ENCODE peak calls at places on chromosome 7, in seven cellular contexts. O, P, A, V, N, D and W are unnamed samples. For H3K9me2, the result is how much of the 10 kb centered on the place peaks cover.

GRCh38 chr7:150722403-150723065 is 6.1 kb downstream of the GIMAP1 start:
- DNase-seq in O (no peak), P (no peak), A (no peak), V (no peak), N (no peak), D (no peak), W (no peak)

GRCh38 chr7:50497068-50497642 is 47.0 kb upstream of the FIGNL1 start:
- DNase-seq in O (no peak), P (peak), A (no peak), V (peak), N (no peak), D (no peak), W (no peak)

GRCh38 chr7:134836447-134836846 is 57.0 kb downstream of the CALD1 start:
- DNase-seq in O (no peak), P (no peak), A (no peak), V (no peak), N (peak), D (no peak), W (no peak)

GRCh38 chr7:16083931-16084330 is 337.4 kb downstream of the CRPPA start:
- DNase-seq in O (peak), P (no peak), A (peak), V (no peak), N (no peak), D (peak), W (peak)

GRCh38 chr7:103101543-103101942 is 26.6 kb downstream of the ARMC10 start:
- DNase-seq in O (no peak), P (no peak), A (no peak), V (no peak), N (no peak), D (no peak), W (no peak)

GRCh38 chr7:100681491-100682227 is 8.1 kb downstream of the GNB2 start:
- DNase-seq in O (no peak), P (no peak), A (no peak), V (no peak), N (no peak), D (no peak), W (no peak)

GRCh38 chr7:36217211-36217960 is 64.3 kb downstream of the EEPD1 start:
- DNase-seq in O (no peak), P (no peak), A (no peak), V (no peak), N (no peak), D (no peak), W (no peak)

GRCh38 chr7:75945297-75946168 is 30.6 kb downstream of the POR start:
- DNase-seq in O (no peak), P (peak), A (peak), V (peak), N (no peak), D (no peak), W (peak)

GRCh38 chr7:29400435-29400834 is 163.2 kb upstream of the PRR15 start:
- DNase-seq in O (no peak), P (no peak), A (no peak), V (no peak), N (no peak), D (no peak), W (no peak)

GRCh38 chr7:113120647-113121046 is 2.3 kb upstream of the SMIM30 start:
- DNase-seq in O (no peak), P (no peak), A (no peak), V (no peak), N (no peak), D (no peak), W (no peak)

GRCh38 chr7:40802497-40802896 is 667.7 kb downstream of the SUGCT start:
- DNase-seq in O (no peak), P (no peak), A (no peak), V (no peak), N (no peak), D (no peak), W (no peak)

DNA sequence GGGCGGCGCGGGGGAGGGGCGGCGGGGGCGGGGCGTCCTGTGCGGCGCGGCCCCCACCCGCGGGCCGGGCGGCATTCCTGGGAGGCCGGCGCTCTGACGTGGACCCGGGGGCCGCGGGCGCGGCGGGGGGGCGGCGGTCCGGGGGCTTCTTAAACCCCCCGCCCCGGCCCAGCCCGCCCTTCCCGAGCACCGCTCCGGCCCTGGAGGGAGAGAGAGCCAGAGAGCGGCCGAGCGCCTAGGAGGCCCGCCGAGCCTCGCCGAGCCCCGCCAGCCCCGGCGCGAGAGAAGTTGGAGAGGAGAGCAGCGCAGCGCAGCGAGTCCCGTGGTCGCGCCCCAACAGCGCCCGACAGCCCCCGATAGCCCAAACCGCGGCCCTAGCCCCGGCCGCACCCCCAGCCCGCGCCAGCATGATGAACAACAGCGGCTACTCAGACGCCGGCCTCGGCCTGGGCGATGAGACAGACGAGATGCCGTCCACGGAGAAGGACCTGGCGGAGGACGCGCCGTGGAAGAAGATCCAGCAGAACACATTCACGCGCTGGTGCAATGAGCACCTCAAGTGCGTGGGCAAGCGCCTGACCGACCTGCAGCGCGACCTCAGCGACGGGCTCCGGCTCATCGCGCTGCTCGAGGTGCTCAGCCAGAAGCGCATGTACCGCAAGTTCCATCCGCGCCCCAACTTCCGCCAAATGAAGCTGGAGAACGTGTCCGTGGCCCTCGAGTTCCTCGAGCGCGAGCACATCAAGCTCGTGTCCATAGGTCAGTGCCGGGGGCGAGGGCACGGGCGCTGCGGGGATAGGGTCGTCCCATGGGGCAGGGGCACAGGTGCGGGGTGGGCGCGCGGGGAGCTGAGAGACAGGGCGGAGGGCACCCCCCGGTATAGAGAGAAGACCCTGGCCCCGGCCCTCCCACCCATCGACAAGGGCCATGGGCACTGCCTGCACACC is at the start of gene FLNC:
- DNase-seq in O (no peak), P (peak), A (peak), V (peak), N (no peak), D (peak), W (peak)
- TF ChIP-seq EZH2 in O (no peak), P (no peak), A (no peak), V (no peak), N (no peak), D (peak), W (no peak)

DNA sequence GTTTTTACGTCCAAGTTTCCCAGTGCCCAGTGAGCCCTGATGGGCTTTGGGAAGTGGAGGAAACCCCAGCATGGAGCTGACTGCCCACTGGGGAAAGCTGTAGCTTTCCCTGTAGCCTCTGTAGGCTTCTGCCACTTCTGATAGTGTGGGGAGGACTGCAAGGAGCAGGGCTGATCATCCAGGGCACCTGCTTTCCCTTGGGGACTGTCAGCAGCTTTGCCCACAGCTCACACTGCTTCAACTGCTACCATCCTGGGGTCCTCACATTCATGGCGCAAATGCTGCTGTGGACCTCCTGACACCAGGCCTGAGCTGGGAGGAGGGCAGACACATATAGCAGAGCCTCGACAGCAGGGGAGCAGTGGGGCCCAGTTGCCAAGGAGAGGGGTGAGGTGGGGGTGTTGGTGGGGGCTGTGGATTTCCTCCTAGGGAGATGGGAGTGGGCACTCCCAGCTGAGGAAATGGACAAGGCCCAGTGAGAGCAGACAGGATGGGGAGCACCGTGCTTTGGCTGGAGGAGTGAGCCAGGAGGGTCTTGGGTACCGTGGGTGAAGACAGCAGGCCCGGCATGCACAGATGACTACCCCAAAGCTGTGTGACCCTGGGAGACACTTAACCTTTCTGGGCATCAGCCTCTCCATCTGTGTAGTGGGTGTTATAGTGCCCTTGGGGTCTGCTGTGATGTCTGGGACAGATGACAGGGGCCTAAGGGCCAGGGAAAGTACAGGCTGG is 16.2 kb downstream of the RAMP3 start:
- DNase-seq in O (no peak), P (no peak), A (no peak), V (no peak), N (no peak), D (no peak), W (no peak)
- H3K9me2 ChIP-seq in O (under half), P (under half), A (under half), V (under half), N (under half), D (under half), W (under half)

DNA sequence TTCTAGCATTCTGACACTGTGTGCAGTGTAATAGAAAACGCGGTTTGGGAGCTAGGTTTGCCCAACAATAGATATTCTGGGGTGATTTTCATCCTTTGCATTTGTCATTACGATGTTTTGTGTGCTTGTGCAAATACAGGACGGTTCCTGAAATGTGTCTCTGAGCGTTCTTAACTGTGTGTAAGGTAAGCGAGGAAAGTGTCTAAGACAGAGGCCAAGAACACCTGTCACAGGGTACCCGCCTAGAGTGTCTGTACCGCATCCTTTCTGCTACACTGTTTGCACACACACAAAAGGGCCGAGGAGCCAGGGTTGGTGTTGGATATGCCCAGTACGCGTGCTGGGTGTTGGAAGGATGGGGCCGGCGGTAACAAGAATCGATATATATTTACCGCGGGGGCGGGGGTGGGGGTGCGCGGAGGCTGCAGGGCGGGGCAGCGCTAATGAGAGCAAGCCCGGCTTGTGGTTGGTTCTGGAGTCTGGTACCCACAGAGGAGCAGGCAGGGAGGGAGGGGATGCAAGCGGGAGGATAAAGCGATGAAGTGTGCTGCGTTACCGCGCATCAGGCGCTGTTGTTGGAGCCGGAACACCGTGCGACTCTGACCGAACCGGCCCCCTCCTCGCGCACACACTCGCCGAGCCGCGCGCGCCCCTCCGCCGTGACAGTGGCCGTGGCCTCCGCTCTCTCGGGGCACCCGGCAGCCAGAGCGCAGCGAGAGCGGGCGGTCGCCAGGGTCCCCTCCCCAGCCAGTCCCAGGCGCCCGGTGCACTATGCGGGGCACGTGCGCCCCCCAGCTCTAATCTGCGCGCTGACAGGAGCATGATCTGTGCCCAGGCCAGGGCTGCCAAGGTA is at the start of gene HECW1:
- DNase-seq in O (no peak), P (peak), A (no peak), V (no peak), N (no peak), D (peak), W (no peak)
- H3K4me3 ChIP-seq in O (no peak), P (peak), A (peak), V (peak), N (peak), D (peak), W (no peak)

DNA sequence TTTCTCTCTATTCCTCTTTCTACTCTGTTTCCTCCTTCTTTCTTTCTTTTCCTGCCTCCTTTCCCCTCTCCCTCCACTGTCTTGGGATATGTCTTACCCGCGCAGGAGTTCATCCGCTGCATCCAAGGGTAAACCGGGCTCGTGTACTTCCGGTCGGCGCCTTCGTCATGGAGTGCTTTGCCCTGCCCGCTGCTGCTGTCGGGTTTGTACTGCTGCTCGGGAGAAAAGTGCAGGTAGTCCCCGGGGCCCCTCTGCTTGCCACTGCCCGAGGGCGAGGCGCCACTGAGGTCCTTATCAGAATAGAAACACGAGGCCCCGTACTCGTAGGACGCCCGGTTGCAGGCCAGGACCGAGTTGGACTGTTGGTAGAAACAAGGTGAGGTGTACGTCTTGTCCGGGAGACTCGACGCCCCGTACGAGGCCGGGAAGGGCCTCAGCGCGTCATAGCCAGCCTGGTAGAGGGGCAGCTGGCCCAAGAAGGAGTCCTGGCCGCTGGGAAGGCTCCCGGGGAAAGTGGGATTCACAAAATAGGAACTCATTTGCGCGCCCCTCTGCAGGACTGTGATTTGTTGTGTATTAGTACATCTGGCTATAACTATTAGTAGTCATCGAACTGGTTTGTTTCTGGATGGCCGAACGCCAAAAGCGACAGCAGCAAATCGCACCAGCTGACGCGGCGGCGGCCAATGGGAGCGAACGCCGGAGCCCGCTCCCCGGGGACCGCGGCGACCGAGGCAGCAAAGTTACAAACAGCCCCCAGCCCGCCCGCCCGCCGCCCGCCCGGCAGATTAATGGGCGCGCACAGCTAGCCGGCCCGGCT is at the start of gene HOXA6:
- DNase-seq in O (no peak), P (peak), A (peak), V (no peak), N (no peak), D (peak), W (peak)
- TF ChIP-seq EZH2 in O (no peak), P (no peak), A (no peak), V (peak), N (no peak), D (peak), W (no peak)

DNA sequence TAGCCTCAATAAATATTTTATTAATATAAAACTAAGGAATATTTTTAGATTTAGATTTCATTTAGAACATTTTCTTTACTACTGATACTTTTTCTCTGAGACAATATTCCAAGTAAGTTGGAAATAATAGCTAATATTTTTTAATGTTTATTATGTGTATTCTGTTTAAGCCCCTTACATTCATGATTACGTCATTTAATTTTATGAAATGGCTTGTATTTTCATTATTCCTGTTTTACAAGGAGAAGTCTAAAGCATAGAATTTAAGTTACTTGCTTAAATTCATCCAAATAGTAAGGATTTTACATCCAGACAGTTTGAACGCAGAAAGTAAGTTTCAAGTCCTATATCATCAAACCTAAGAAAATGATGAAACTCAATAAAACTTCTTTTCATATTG is 6.1 kb downstream of the DGKB start:
- DNase-seq in O (no peak), P (no peak), A (no peak), V (no peak), N (no peak), D (no peak), W (no peak)
- H3K9me2 ChIP-seq in O (under half), P (under half), A (under half), V (under half), N (under half), D (under half), W (under half)

GRCh38 chr7:520503-521161 is 986 bp upstream of the PDGFA start:
- DNase-seq in O (no peak), P (peak), A (no peak), V (peak), N (no peak), D (peak), W (no peak)
- H3K4me3 ChIP-seq in O (peak), P (peak), A (peak), V (peak), N (no peak), D (peak), W (peak)

DNA sequence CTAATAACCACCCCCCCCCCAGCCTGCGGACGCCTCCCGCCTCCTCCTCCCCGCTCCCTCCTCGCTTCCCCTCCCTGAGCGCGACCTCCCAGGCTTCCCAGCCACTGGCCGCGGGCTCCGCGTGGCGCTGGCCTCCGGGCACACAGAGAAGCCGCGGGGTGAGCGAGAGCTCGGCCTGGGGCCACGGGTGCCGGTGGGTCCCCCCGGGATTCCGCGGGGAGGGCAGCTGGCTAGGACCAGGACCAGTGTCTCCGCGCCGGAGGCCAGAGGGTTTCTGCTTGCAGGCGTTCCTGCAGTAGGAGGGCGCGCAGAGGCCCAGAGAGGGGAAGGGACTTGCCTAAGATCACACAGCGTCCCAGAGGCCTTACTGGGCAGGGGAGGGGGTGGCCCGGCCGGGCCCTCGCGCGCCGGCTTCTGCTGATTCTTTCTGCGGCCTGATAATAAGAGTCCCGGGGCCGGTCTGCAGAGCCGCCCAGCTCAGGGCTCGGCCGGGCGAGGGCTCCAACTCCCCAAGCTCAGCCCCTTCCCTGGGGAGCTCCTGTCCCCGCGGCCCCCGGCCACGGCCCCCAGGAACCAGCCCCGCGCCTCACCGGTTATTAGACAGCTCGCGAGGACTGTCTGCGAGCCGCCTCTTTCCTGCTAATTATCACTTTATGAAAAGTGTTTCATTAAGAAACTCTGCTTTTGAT is 10.1 kb downstream of the UNCX start:
- DNase-seq in O (no peak), P (no peak), A (no peak), V (no peak), N (no peak), D (peak), W (no peak)
- TF ChIP-seq EZH2 in O (no peak), P (no peak), A (no peak), V (peak), N (no peak), D (peak), W (no peak)

GRCh38 chr7:132218876-132219275 is 357.4 kb downstream of the PLXNA4 start:
- DNase-seq in O (no peak), P (no peak), A (no peak), V (no peak), N (no peak), D (peak), W (no peak)
- H3K9me2 ChIP-seq in O (under half), P (under half), A (under half), V (under half), N (under half), D (under half), W (under half)

GRCh38 chr7:132806834-132807233 is 230.6 kb upstream of the PLXNA4 start:
- DNase-seq in O (no peak), P (no peak), A (no peak), V (no peak), N (no peak), D (no peak), W (no peak)
- H3K4me3 ChIP-seq in O (no peak), P (no peak), A (no peak), V (no peak), N (no peak), D (no peak), W (no peak)